ENCODE peak calls at places on chromosomes 11 and 22, in four cellular contexts. One of them, this sample, is unnamed.
A peak's percentile ranks its signal among the peaks of the same experiment; 100 is the strongest.

GRCh38 chr11:12725047-12725862 is 51.0 kb downstream of the TEAD1 start:
- DNase-seq in GM06990: no peak
- DNase-seq in fibroblast of pulmonary artery: peak; percentile 36
- DNase-seq in activated CD8-positive, alpha-beta T cell treated with anti-CD3 and anti-CD28 coated beads for 36 hours: no peak
- DNase-seq in this sample: no peak

GRCh38 chr11:96103721-96104120 is 179.8 kb upstream of the MTMR2 start:
- DNase-seq in GM06990: no peak
- DNase-seq in fibroblast of pulmonary artery: no peak
- DNase-seq in activated CD8-positive, alpha-beta T cell treated with anti-CD3 and anti-CD28 coated beads for 36 hours: no peak
- DNase-seq in this sample: no peak

GRCh38 chr11:134652586-134653255 is 240.7 kb upstream of the B3GAT1 start:
- DNase-seq in GM06990: no peak
- DNase-seq in fibroblast of pulmonary artery: no peak
- DNase-seq in activated CD8-positive, alpha-beta T cell treated with anti-CD3 and anti-CD28 coated beads for 36 hours: no peak
- DNase-seq in this sample: peak; percentile 4

GRCh38 chr11:114183041-114183511 is 113.1 kb upstream of the NNMT start:
- DNase-seq in GM06990: no peak
- DNase-seq in fibroblast of pulmonary artery: no peak
- DNase-seq in activated CD8-positive, alpha-beta T cell treated with anti-CD3 and anti-CD28 coated beads for 36 hours: peak; percentile 85
- DNase-seq in this sample: peak; percentile 70

GRCh38 chr11:125123947-125124633 is 12.7 kb upstream of the TMEM218 start:
- DNase-seq in GM06990: peak; percentile 22
- DNase-seq in fibroblast of pulmonary artery: peak; percentile 61
- DNase-seq in activated CD8-positive, alpha-beta T cell treated with anti-CD3 and anti-CD28 coated beads for 36 hours: peak; percentile 68
- DNase-seq in this sample: peak; percentile 46

GRCh38 chr22:44689173-44689572 is 12.8 kb upstream of the PRR5 start:
- DNase-seq in GM06990: no peak
- DNase-seq in fibroblast of pulmonary artery: no peak
- DNase-seq in activated CD8-positive, alpha-beta T cell treated with anti-CD3 and anti-CD28 coated beads for 36 hours: no peak
- DNase-seq in this sample: no peak

GRCh38 chr22:30332551-30332950 is 5.8 kb upstream of the TBC1D10A start:
- DNase-seq in GM06990: no peak
- DNase-seq in fibroblast of pulmonary artery: no peak
- DNase-seq in activated CD8-positive, alpha-beta T cell treated with anti-CD3 and anti-CD28 coated beads for 36 hours: no peak
- DNase-seq in this sample: no peak

GRCh38 chr11:127470485-127470884 is 469.9 kb upstream of the KIRREL3 start:
- DNase-seq in GM06990: no peak
- DNase-seq in fibroblast of pulmonary artery: no peak
- DNase-seq in activated CD8-positive, alpha-beta T cell treated with anti-CD3 and anti-CD28 coated beads for 36 hours: peak; percentile 26
- DNase-seq in this sample: peak; percentile 44

GRCh38 chr22:30425616-30426394 is at the start of gene MTFP1:
- DNase-seq in GM06990: peak; percentile 77
- DNase-seq in fibroblast of pulmonary artery: peak; percentile 67
- DNase-seq in activated CD8-positive, alpha-beta T cell treated with anti-CD3 and anti-CD28 coated beads for 36 hours: peak; percentile 55
- DNase-seq in this sample: peak; percentile 72

GRCh38 chr22:35380013-35380412 is 883 bp upstream of the HMOX1 start:
- DNase-seq in GM06990: no peak
- DNase-seq in fibroblast of pulmonary artery: peak; percentile 46
- DNase-seq in activated CD8-positive, alpha-beta T cell treated with anti-CD3 and anti-CD28 coated beads for 36 hours: no peak
- DNase-seq in this sample: no peak

GRCh38 chr11:117792992-117793391 is 4.0 kb downstream of the DSCAML1 start:
- DNase-seq in GM06990: no peak
- DNase-seq in fibroblast of pulmonary artery: no peak
- DNase-seq in activated CD8-positive, alpha-beta T cell treated with anti-CD3 and anti-CD28 coated beads for 36 hours: no peak
- DNase-seq in this sample: no peak

GRCh38 chr22:20428496-20429253 is 8.9 kb downstream of the SCARF2 start:
- DNase-seq in GM06990: no peak
- DNase-seq in fibroblast of pulmonary artery: no peak
- DNase-seq in activated CD8-positive, alpha-beta T cell treated with anti-CD3 and anti-CD28 coated beads for 36 hours: peak; percentile 37
- DNase-seq in this sample: no peak

GRCh38 chr22:23673826-23674690 is 16.8 kb upstream of the RGL4 start:
- DNase-seq in GM06990: no peak
- DNase-seq in fibroblast of pulmonary artery: no peak
- DNase-seq in activated CD8-positive, alpha-beta T cell treated with anti-CD3 and anti-CD28 coated beads for 36 hours: no peak
- DNase-seq in this sample: no peak

GRCh38 chr22:37746366-37747089 is 49.7 kb downstream of the TRIOBP start:
- DNase-seq in GM06990: peak; percentile 28
- DNase-seq in fibroblast of pulmonary artery: no peak
- DNase-seq in activated CD8-positive, alpha-beta T cell treated with anti-CD3 and anti-CD28 coated beads for 36 hours: no peak
- DNase-seq in this sample: peak; percentile 22

GRCh38 chr11:9170450-9170849 is 79.1 kb upstream of the SCUBE2 start:
- DNase-seq in GM06990: no peak
- DNase-seq in fibroblast of pulmonary artery: peak; percentile 55
- DNase-seq in activated CD8-positive, alpha-beta T cell treated with anti-CD3 and anti-CD28 coated beads for 36 hours: no peak
- DNase-seq in this sample: no peak

GRCh38 chr11:96310236-96310635 is 32.8 kb downstream of the MAML2 start:
- DNase-seq in GM06990: no peak
- DNase-seq in fibroblast of pulmonary artery: no peak
- DNase-seq in activated CD8-positive, alpha-beta T cell treated with anti-CD3 and anti-CD28 coated beads for 36 hours: no peak
- DNase-seq in this sample: no peak

GRCh38 chr11:2805388-2806057 is 80.1 kb downstream of the CDKN1C start:
- DNase-seq in GM06990: no peak
- DNase-seq in fibroblast of pulmonary artery: no peak
- DNase-seq in activated CD8-positive, alpha-beta T cell treated with anti-CD3 and anti-CD28 coated beads for 36 hours: no peak
- DNase-seq in this sample: no peak

GRCh38 chr11:113087716-113088115 is 126.5 kb downstream of the NCAM1 start:
- DNase-seq in GM06990: no peak
- DNase-seq in fibroblast of pulmonary artery: no peak
- DNase-seq in activated CD8-positive, alpha-beta T cell treated with anti-CD3 and anti-CD28 coated beads for 36 hours: no peak
- DNase-seq in this sample: no peak

GRCh38 chr11:59223611-59224010 is 10.9 kb upstream of the MPEG1 start:
- DNase-seq in GM06990: no peak
- DNase-seq in fibroblast of pulmonary artery: peak; percentile 23
- DNase-seq in activated CD8-positive, alpha-beta T cell treated with anti-CD3 and anti-CD28 coated beads for 36 hours: no peak
- DNase-seq in this sample: no peak

GRCh38 chr22:29663230-29663826 is 56.5 kb upstream of the CABP7 start:
- DNase-seq in GM06990: no peak
- DNase-seq in fibroblast of pulmonary artery: no peak
- DNase-seq in activated CD8-positive, alpha-beta T cell treated with anti-CD3 and anti-CD28 coated beads for 36 hours: no peak
- DNase-seq in this sample: no peak

GRCh38 chr11:783581-784015 is 6.3 kb downstream of the CEND1 start:
- DNase-seq in GM06990: no peak
- DNase-seq in fibroblast of pulmonary artery: peak; percentile 83
- DNase-seq in activated CD8-positive, alpha-beta T cell treated with anti-CD3 and anti-CD28 coated beads for 36 hours: peak; percentile 49
- DNase-seq in this sample: no peak

GRCh38 chr11:71253794-71254193 is 1.4 kb upstream of the SHANK2 start:
- DNase-seq in GM06990: no peak
- DNase-seq in fibroblast of pulmonary artery: no peak
- DNase-seq in activated CD8-positive, alpha-beta T cell treated with anti-CD3 and anti-CD28 coated beads for 36 hours: no peak
- DNase-seq in this sample: no peak

GRCh38 chr11:105219269-105219668 is 79.7 kb upstream of the CARD18 start:
- DNase-seq in GM06990: no peak
- DNase-seq in fibroblast of pulmonary artery: no peak
- DNase-seq in activated CD8-positive, alpha-beta T cell treated with anti-CD3 and anti-CD28 coated beads for 36 hours: no peak
- DNase-seq in this sample: no peak

GRCh38 chr11:82315093-82315492 is 418.6 kb downstream of the FAM181B start:
- DNase-seq in GM06990: no peak
- DNase-seq in fibroblast of pulmonary artery: no peak
- DNase-seq in activated CD8-positive, alpha-beta T cell treated with anti-CD3 and anti-CD28 coated beads for 36 hours: peak; percentile 19
- DNase-seq in this sample: no peak

GRCh38 chr11:68927280-68928107 is 23.8 kb downstream of the IGHMBP2 start:
- DNase-seq in GM06990: no peak
- DNase-seq in fibroblast of pulmonary artery: peak; percentile 66
- DNase-seq in activated CD8-positive, alpha-beta T cell treated with anti-CD3 and anti-CD28 coated beads for 36 hours: no peak
- DNase-seq in this sample: no peak

GRCh38 chr22:45865561-45866397 is 111.2 kb downstream of the WNT7B start:
- DNase-seq in GM06990: no peak
- DNase-seq in fibroblast of pulmonary artery: no peak
- DNase-seq in activated CD8-positive, alpha-beta T cell treated with anti-CD3 and anti-CD28 coated beads for 36 hours: no peak
- DNase-seq in this sample: no peak

GRCh38 chr22:45864959-45865496 is 111.9 kb downstream of the WNT7B start:
- DNase-seq in GM06990: no peak
- DNase-seq in fibroblast of pulmonary artery: no peak
- DNase-seq in activated CD8-positive, alpha-beta T cell treated with anti-CD3 and anti-CD28 coated beads for 36 hours: no peak
- DNase-seq in this sample: no peak

GRCh38 chr22:45861259-45861658 is 115.7 kb downstream of the WNT7B start:
- DNase-seq in GM06990: no peak
- DNase-seq in fibroblast of pulmonary artery: no peak
- DNase-seq in activated CD8-positive, alpha-beta T cell treated with anti-CD3 and anti-CD28 coated beads for 36 hours: no peak
- DNase-seq in this sample: no peak

GRCh38 chr22:45866398-45867117 is 110.4 kb downstream of the WNT7B start:
- DNase-seq in GM06990: no peak
- DNase-seq in fibroblast of pulmonary artery: no peak
- DNase-seq in activated CD8-positive, alpha-beta T cell treated with anti-CD3 and anti-CD28 coated beads for 36 hours: no peak
- DNase-seq in this sample: no peak

GRCh38 chr22:45863981-45864751 is 112.8 kb downstream of the WNT7B start:
- DNase-seq in GM06990: peak; percentile 50
- DNase-seq in fibroblast of pulmonary artery: peak; percentile 56
- DNase-seq in activated CD8-positive, alpha-beta T cell treated with anti-CD3 and anti-CD28 coated beads for 36 hours: peak; percentile 86
- DNase-seq in this sample: peak; percentile 77
- TF ChIP-seq CTCF in GM06990: peak; percentile 93
- TF ChIP-seq CTCF in fibroblast of pulmonary artery: peak; percentile 97
- TF ChIP-seq CTCF in activated CD8-positive, alpha-beta T cell treated with anti-CD3 and anti-CD28 coated beads for 36 hours: peak; percentile 97
- TF ChIP-seq CTCF in this sample: peak; percentile 97

GRCh38 chr22:48089601-48090331 is 1327.3 kb downstream of the TBC1D22A start:
- DNase-seq in GM06990: no peak
- DNase-seq in fibroblast of pulmonary artery: peak; percentile 0
- DNase-seq in activated CD8-positive, alpha-beta T cell treated with anti-CD3 and anti-CD28 coated beads for 36 hours: no peak
- DNase-seq in this sample: peak; percentile 2
- TF ChIP-seq CTCF in GM06990: no peak
- TF ChIP-seq CTCF in fibroblast of pulmonary artery: no peak
- TF ChIP-seq CTCF in activated CD8-positive, alpha-beta T cell treated with anti-CD3 and anti-CD28 coated beads for 36 hours: no peak
- TF ChIP-seq CTCF in this sample: no peak

GRCh38 chr11:122655527-122656072 is at the start of gene UBASH3B:
- DNase-seq in GM06990: peak; percentile 72
- DNase-seq in fibroblast of pulmonary artery: peak; percentile 88
- DNase-seq in activated CD8-positive, alpha-beta T cell treated with anti-CD3 and anti-CD28 coated beads for 36 hours: peak; percentile 76
- DNase-seq in this sample: peak; percentile 77
- TF ChIP-seq CTCF in GM06990: peak; percentile 20
- TF ChIP-seq CTCF in fibroblast of pulmonary artery: no peak
- TF ChIP-seq CTCF in activated CD8-positive, alpha-beta T cell treated with anti-CD3 and anti-CD28 coated beads for 36 hours: peak; percentile 11
- TF ChIP-seq CTCF in this sample: peak; percentile 24

DNA sequence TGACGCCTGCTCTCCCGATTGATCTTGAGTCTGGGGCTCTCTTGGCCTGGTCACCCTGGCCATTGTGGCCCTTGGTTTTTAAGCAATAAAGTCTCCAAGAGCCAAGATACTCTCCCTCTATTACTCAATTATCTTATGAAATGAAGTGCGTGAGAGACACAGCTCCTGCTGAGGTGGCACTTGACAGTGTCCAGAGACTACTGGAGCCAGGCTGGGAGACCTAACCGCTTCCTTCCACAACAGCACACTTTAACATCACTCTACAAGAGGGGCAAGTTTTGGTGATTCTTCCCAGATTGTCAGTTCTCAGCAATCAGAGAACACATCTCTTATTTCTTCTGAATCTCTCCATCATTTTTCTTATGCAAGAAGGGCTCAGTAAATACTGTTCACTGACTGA is 968.2 kb downstream of the OPCML start:
- DNase-seq in GM06990: no peak
- DNase-seq in fibroblast of pulmonary artery: no peak
- DNase-seq in activated CD8-positive, alpha-beta T cell treated with anti-CD3 and anti-CD28 coated beads for 36 hours: no peak
- DNase-seq in this sample: no peak
- TF ChIP-seq CTCF in GM06990: no peak
- TF ChIP-seq CTCF in fibroblast of pulmonary artery: no peak
- TF ChIP-seq CTCF in activated CD8-positive, alpha-beta T cell treated with anti-CD3 and anti-CD28 coated beads for 36 hours: no peak
- TF ChIP-seq CTCF in this sample: no peak

GRCh38 chr11:28223994-28224393 is 115.8 kb downstream of the METTL15 start:
- DNase-seq in GM06990: no peak
- DNase-seq in fibroblast of pulmonary artery: no peak
- DNase-seq in activated CD8-positive, alpha-beta T cell treated with anti-CD3 and anti-CD28 coated beads for 36 hours: no peak
- DNase-seq in this sample: no peak
- TF ChIP-seq CTCF in GM06990: no peak
- TF ChIP-seq CTCF in fibroblast of pulmonary artery: no peak
- TF ChIP-seq CTCF in activated CD8-positive, alpha-beta T cell treated with anti-CD3 and anti-CD28 coated beads for 36 hours: no peak
- TF ChIP-seq CTCF in this sample: no peak

GRCh38 chr11:19817870-19818269 is 105.2 kb downstream of the NAV2 start:
- DNase-seq in GM06990: no peak
- DNase-seq in fibroblast of pulmonary artery: no peak
- DNase-seq in activated CD8-positive, alpha-beta T cell treated with anti-CD3 and anti-CD28 coated beads for 36 hours: no peak
- DNase-seq in this sample: no peak

GRCh38 chr11:19814421-19814820 is 101.8 kb downstream of the NAV2 start:
- DNase-seq in GM06990: no peak
- DNase-seq in fibroblast of pulmonary artery: no peak
- DNase-seq in activated CD8-positive, alpha-beta T cell treated with anti-CD3 and anti-CD28 coated beads for 36 hours: no peak
- DNase-seq in this sample: no peak

GRCh38 chr11:19817265-19817851 is 104.7 kb downstream of the NAV2 start:
- DNase-seq in GM06990: no peak
- DNase-seq in fibroblast of pulmonary artery: no peak
- DNase-seq in activated CD8-positive, alpha-beta T cell treated with anti-CD3 and anti-CD28 coated beads for 36 hours: no peak
- DNase-seq in this sample: no peak

GRCh38 chr11:19816817-19817216 is 104.2 kb downstream of the NAV2 start:
- DNase-seq in GM06990: no peak
- DNase-seq in fibroblast of pulmonary artery: no peak
- DNase-seq in activated CD8-positive, alpha-beta T cell treated with anti-CD3 and anti-CD28 coated beads for 36 hours: no peak
- DNase-seq in this sample: no peak

DNA sequence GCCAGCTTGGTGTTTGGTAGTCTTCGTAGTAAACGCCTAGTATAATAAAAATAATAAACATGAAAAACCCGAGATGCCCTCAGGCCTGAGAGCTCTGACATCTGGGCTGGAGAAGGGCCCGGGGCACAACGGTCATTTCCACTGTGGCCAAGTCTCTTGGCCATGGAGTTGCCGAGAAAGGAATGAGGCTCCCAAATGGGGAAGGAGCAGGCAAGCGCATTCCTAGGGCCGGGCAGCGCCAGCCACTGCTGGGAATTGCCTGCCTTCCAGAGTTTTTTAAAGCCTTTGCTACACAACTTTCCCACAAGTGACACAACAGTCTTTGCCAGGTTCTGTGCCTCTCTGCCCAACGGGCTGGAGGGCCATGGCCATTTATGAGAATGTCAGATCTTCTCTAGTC is 103.4 kb downstream of the NAV2 start:
- DNase-seq in GM06990: no peak
- DNase-seq in fibroblast of pulmonary artery: no peak
- DNase-seq in activated CD8-positive, alpha-beta T cell treated with anti-CD3 and anti-CD28 coated beads for 36 hours: no peak
- DNase-seq in this sample: no peak
- TF ChIP-seq CTCF in GM06990: no peak
- TF ChIP-seq CTCF in fibroblast of pulmonary artery: no peak
- TF ChIP-seq CTCF in activated CD8-positive, alpha-beta T cell treated with anti-CD3 and anti-CD28 coated beads for 36 hours: no peak
- TF ChIP-seq CTCF in this sample: no peak